ENCODE peak calls at places on chromosomes 12 and 14, in five cellular contexts. S, P, A, V and I are unnamed samples.

GRCh38 chr12:19908825-19909224 is 459.5 kb upstream of the PDE3A start:
- DNase-seq in S (no peak), P (no peak), A (no peak), V (no peak), I (no peak)

GRCh38 chr14:85417396-85417795 is 112.5 kb upstream of the FLRT2 start:
- DNase-seq in S (no peak), P (no peak), A (no peak), V (no peak), I (no peak)

GRCh38 chr12:5345534-5345933 is 86.4 kb upstream of the NTF3 start:
- DNase-seq in S (no peak), P (no peak), A (no peak), V (no peak), I (no peak)

GRCh38 chr12:131152587-131152986 is 198.9 kb downstream of the ADGRD1 start:
- DNase-seq in S (no peak), P (no peak), A (no peak), V (no peak), I (no peak)

GRCh38 chr14:32254952-32255679 is 52.0 kb upstream of the RNU6-8 start:
- DNase-seq in S (no peak), P (peak; percentile 85), A (peak; percentile 62), V (peak; percentile 36), I (peak; percentile 43)

GRCh38 chr14:34851395-34851794 is 23.8 kb downstream of the BAZ1A start:
- DNase-seq in S (no peak), P (no peak), A (no peak), V (no peak), I (no peak)

GRCh38 chr12:10153271-10154144 is 18.4 kb downstream of the OLR1 start:
- DNase-seq in S (no peak), P (peak; percentile 88), A (peak; percentile 63), V (peak; percentile 40), I (peak; percentile 71)

GRCh38 chr12:54596526-54596946 is 8.1 kb upstream of the PPP1R1A start:
- DNase-seq in S (peak; percentile 21), P (peak; percentile 76), A (peak; percentile 37), V (no peak), I (peak; percentile 43)

GRCh38 chr12:14710632-14711324 is 14.4 kb upstream of the GUCY2C start:
- DNase-seq in S (no peak), P (no peak), A (no peak), V (no peak), I (no peak)

GRCh38 chr14:65403231-65403630 is 9.3 kb upstream of the FUT8 start:
- DNase-seq in S (no peak), P (no peak), A (no peak), V (no peak), I (no peak)

GRCh38 chr12:91988571-91988970 is 157.1 kb downstream of the BTG1 start:
- DNase-seq in S (no peak), P (no peak), A (no peak), V (no peak), I (no peak)

GRCh38 chr12:68350753-68351152 is 18.6 kb upstream of the MDM1 start:
- DNase-seq in S (no peak), P (no peak), A (no peak), V (no peak), I (no peak)

GRCh38 chr14:69483765-69484443 is 624 bp upstream of the PLEKHD1 start:
- DNase-seq in S (no peak), P (no peak), A (no peak), V (peak; percentile 68), I (no peak)

GRCh38 chr14:35401853-35402252 is 2.7 kb downstream of the NFKBIA start:
- DNase-seq in S (no peak), P (peak; percentile 75), A (no peak), V (no peak), I (no peak)

GRCh38 chr12:93380480-93381121 is 2.9 kb downstream of the NUDT4 start:
- DNase-seq in S (no peak), P (no peak), A (peak; percentile 12), V (no peak), I (peak; percentile 39)

GRCh38 chr14:68084256-68084655 is 264.7 kb downstream of the RAD51B start:
- DNase-seq in S (no peak), P (no peak), A (no peak), V (no peak), I (no peak)

GRCh38 chr14:87332001-87332400 is 661.0 kb downstream of the GALC start:
- DNase-seq in S (peak; percentile 48), P (no peak), A (no peak), V (no peak), I (no peak)

GRCh38 chr12:29070309-29070708 is 78.8 kb upstream of the FAR2 start:
- DNase-seq in S (no peak), P (no peak), A (no peak), V (no peak), I (no peak)

GRCh38 chr14:74670726-74671125 is 42.2 kb downstream of the AREL1 start:
- DNase-seq in S (no peak), P (no peak), A (no peak), V (no peak), I (no peak)

GRCh38 chr14:23361320-23361719 is 3.7 kb downstream of the EFS start:
- DNase-seq in S (no peak), P (no peak), A (no peak), V (no peak), I (no peak)

GRCh38 chr12:91311081-91311480 is 128.5 kb upstream of the DCN start:
- DNase-seq in S (no peak), P (no peak), A (no peak), V (no peak), I (no peak)

GRCh38 chr14:67191768-67192290 is 2.6 kb downstream of the GARIN2 start:
- DNase-seq in S (no peak), P (no peak), A (no peak), V (no peak), I (no peak)

GRCh38 chr12:11819643-11820042 is 170.2 kb downstream of the ETV6 start:
- DNase-seq in S (no peak), P (no peak), A (no peak), V (no peak), I (no peak)

GRCh38 chr14:100807496-100807895 is 18.4 kb upstream of the MEG3 start:
- DNase-seq in S (no peak), P (no peak), A (no peak), V (no peak), I (no peak)

GRCh38 chr12:74963304-74963703 is 246.3 kb downstream of the KCNC2 start:
- DNase-seq in S (no peak), P (no peak), A (no peak), V (no peak), I (no peak)

GRCh38 chr12:24079083-24079482 is 129.6 kb upstream of the SOX5 start:
- DNase-seq in S (no peak), P (no peak), A (no peak), V (no peak), I (no peak)

GRCh38 chr12:100643246-100643645 is 69.8 kb downstream of the GAS2L3 start:
- DNase-seq in S (no peak), P (no peak), A (no peak), V (no peak), I (no peak)

GRCh38 chr12:3119745-3120660 is 42.8 kb downstream of the TSPAN9 start:
- DNase-seq in S (no peak), P (no peak), A (no peak), V (peak; percentile 30), I (no peak)

GRCh38 chr14:105999361-106000028 is 473.1 kb downstream of the TMEM121 start:
- DNase-seq in S (no peak), P (no peak), A (peak; percentile 69), V (no peak), I (no peak)

DNA sequence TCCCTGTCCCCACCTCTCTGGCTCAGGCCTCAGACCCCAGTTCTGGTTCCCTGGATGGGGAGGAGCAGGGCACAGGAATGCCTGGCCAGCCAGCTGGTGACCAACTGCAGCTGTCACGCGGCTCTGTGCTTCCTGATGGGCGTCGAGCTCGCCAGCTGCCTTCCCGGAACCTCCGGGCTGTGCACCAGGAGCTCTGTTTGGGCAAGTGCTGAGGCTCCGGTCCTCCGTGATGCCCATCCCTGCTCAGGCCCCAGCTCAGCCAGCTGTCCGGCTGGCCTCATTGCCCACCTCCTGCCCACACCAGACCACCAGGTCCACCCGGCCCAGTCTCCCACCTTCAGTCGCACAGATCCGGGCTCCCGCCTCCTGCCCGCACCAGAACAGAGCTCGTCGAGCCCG is 4.8 kb downstream of the IFFO1 start:
- DNase-seq in S (no peak), P (peak; percentile 88), A (no peak), V (peak; percentile 88), I (no peak)
- H3K4me1 ChIP-seq in S (peaks cover 50% of the 10 kb centered on the region), P (peaks cover 71% of the 10 kb centered on the region), A (peaks cover 23% of the 10 kb centered on the region), V (peaks cover 62% of the 10 kb centered on the region), I (peaks cover 8% of the 10 kb centered on the region)

GRCh38 chr14:103126873-103127304 is 3.6 kb downstream of the TNFAIP2 start:
- DNase-seq in S (no peak), P (peak; percentile 73), A (no peak), V (peak; percentile 51), I (no peak)
- H3K27me3 ChIP-seq in S (peaks cover 46% of the 10 kb centered on the region), P (no peaks in the 10 kb centered on the region), A (no peaks in the 10 kb centered on the region), V (no peaks in the 10 kb centered on the region), I (peaks cover 15% of the 10 kb centered on the region)

GRCh38 chr12:108400900-108401480 is 61.9 kb upstream of the CMKLR1 start:
- DNase-seq in S (no peak), P (no peak), A (no peak), V (no peak), I (peak; percentile 63)

GRCh38 chr12:108400481-108400880 is 61.4 kb upstream of the CMKLR1 start:
- DNase-seq in S (no peak), P (no peak), A (no peak), V (no peak), I (no peak)

GRCh38 chr12:108401964-108402363 is 62.9 kb upstream of the CMKLR1 start:
- DNase-seq in S (no peak), P (no peak), A (no peak), V (no peak), I (no peak)

GRCh38 chr12:108399514-108399913 is 60.4 kb upstream of the CMKLR1 start:
- DNase-seq in S (no peak), P (peak; percentile 93), A (no peak), V (peak; percentile 55), I (no peak)

DNA sequence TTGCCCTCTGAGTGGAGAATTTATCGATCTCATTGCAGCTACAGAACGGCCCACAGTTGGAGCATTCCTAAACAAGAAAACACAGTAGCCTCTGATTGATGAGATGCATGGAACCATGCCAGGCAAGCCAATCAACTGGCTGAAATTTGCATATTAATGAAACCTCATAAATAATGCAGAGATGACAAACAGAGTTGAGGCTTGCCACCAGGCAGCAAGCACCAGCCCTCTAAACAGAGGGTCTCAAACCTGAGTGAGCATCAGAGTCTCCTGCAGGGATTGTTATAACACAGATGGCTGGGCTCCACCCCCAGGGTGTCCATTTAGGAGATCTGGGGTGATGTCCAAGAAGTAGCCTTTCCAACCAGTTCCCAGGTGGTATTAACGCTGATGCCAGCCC is 60.9 kb upstream of the CMKLR1 start:
- DNase-seq in S (no peak), P (no peak), A (no peak), V (no peak), I (no peak)
- H3K4me1 ChIP-seq in S (no peaks in the 10 kb centered on the region), P (peaks cover 16% of the 10 kb centered on the region), A (no peaks in the 10 kb centered on the region), V (no peaks in the 10 kb centered on the region), I (peaks cover 5% of the 10 kb centered on the region)

GRCh38 chr12:114405449-114406271 is at the start of gene TBX5:
- DNase-seq in S (no peak), P (no peak), A (no peak), V (no peak), I (no peak)

GRCh38 chr12:114405199-114405448 is 820 bp downstream of the TBX5 start:
- DNase-seq in S (no peak), P (no peak), A (no peak), V (no peak), I (no peak)

GRCh38 chr12:114403690-114404450 is 2.1 kb downstream of the TBX5 start:
- DNase-seq in S (no peak), P (no peak), A (no peak), V (no peak), I (no peak)

GRCh38 chr12:114403044-114403689 is 2.8 kb downstream of the TBX5 start:
- DNase-seq in S (no peak), P (no peak), A (no peak), V (no peak), I (no peak)

GRCh38 chr12:114404451-114405198 is 1.3 kb downstream of the TBX5 start:
- DNase-seq in S (no peak), P (no peak), A (no peak), V (no peak), I (no peak)
- H3K27me3 ChIP-seq in S (peaks cover 96% of the 10 kb centered on the region), P (peaks cover 97% of the 10 kb centered on the region), A (no peaks in the 10 kb centered on the region), V (peaks cover 70% of the 10 kb centered on the region), I (peaks cover 15% of the 10 kb centered on the region)